ENCODE peak calls at places on chromosomes 11 and 22, in four cellular contexts. A is A549, O is fibroblast of pulmonary artery, Y is cardiac fibroblast. S is an unnamed sample.

GRCh38 chr11:64742087-64742939 is 1.6 kb downstream of the RASGRP2 start:
- DNase-seq in Y (no peak), A (no peak), O (no peak), S (no peak)

GRCh38 chr22:30183861-30184278 is 62.7 kb downstream of the LIF start:
- DNase-seq in O (peak), A (no peak), Y (no peak), S (no peak)

GRCh38 chr11:106344392-106344791 is 266.9 kb downstream of the AASDHPPT start:
- DNase-seq in A (no peak), Y (peak), O (peak), S (peak)

GRCh38 chr11:27468643-27469332 is 3.8 kb downstream of the LGR4 start:
- DNase-seq in O (no peak), Y (peak), A (no peak), S (peak)

GRCh38 chr22:48749555-48750227 is 1078.0 kb downstream of the BRD1 start:
- DNase-seq in Y (no peak), A (no peak), O (no peak), S (no peak)

GRCh38 chr22:41023299-41023623 is 69.1 kb upstream of the EP300 start:
- DNase-seq in O (no peak), Y (no peak), A (no peak), S (no peak)

GRCh38 chr22:32475428-32476010 is 908 bp downstream of the FBXO7 start:
- DNase-seq in A (no peak), O (peak), Y (peak), S (peak)

GRCh38 chr11:10892250-10892649 is 34.4 kb upstream of the ZBED5 start:
- DNase-seq in O (no peak), A (no peak), Y (no peak), S (no peak)

GRCh38 chr22:46613606-46613997 is 6.6 kb upstream of the GRAMD4 start:
- DNase-seq in Y (peak), A (no peak), O (no peak), S (no peak)

GRCh38 chr11:131916633-131917032 is 546.2 kb downstream of the NTM start:
- DNase-seq in A (no peak), O (no peak), Y (no peak), S (no peak)

GRCh38 chr11:27807594-27807993 is 107.3 kb upstream of the BDNF start:
- DNase-seq in A (no peak), Y (peak), O (peak), S (no peak)

GRCh38 chr11:35682230-35683195 is 19.9 kb downstream of the TRIM44 start:
- DNase-seq in A (no peak), O (peak), Y (peak), S (no peak)

GRCh38 chr11:46294365-46295309 is 17.2 kb downstream of the CREB3L1 start:
- DNase-seq in Y (peak), O (peak), A (no peak), S (no peak)
- TF ChIP-seq CTCF in Y (no peak), O (no peak), A (no peak), S (no peak)

GRCh38 chr11:120079750-120080610 is 57.9 kb downstream of the TRIM29 start:
- DNase-seq in Y (no peak), A (no peak), O (no peak), S (no peak)
- TF ChIP-seq CTCF in Y (peak), A (no peak), O (peak), S (peak)

GRCh38 chr11:12746593-12747097 is 72.4 kb downstream of the TEAD1 start:
- DNase-seq in O (peak), Y (peak), A (no peak), S (peak)
- TF ChIP-seq CTCF in O (no peak), Y (peak), A (no peak), S (no peak)

GRCh38 chr11:102495161-102496042 is 35.1 kb downstream of the MMP7 start:
- DNase-seq in Y (peak), A (peak), O (peak), S (peak)
- TF ChIP-seq CTCF in Y (peak), A (peak), O (peak), S (peak)

S was measured in epithelial cell of esophagus.